ENCODE peak calls at places on chromosome 20, in six cellular contexts. K, H, Z, W, I and M are unnamed samples.

GRCh38 chr20:15045246-15045645 is 707.8 kb upstream of the FLRT3 start:
- DNase-seq in I (no peak), W (no peak), Z (no peak), H (no peak), K (no peak), M (no peak)

GRCh38 chr20:38835792-38836191 is 30.3 kb downstream of the PPP1R16B start:
- DNase-seq in Z (no peak), W (no peak), K (no peak), I (no peak), H (peak; percentile 36), M (no peak)

GRCh38 chr20:3788685-3789155 is 2.2 kb upstream of the CENPB start:
- DNase-seq in K (no peak), H (no peak), Z (no peak), W (no peak), I (no peak), M (no peak)

GRCh38 chr20:1953616-1954015 is 40.2 kb downstream of the PDYN start:
- DNase-seq in W (no peak), H (no peak), Z (no peak), I (no peak), K (no peak), M (no peak)

GRCh38 chr20:63876489-63877036 is 11.5 kb downstream of the TPD52L2 start:
- DNase-seq in H (no peak), I (no peak), K (no peak), Z (no peak), W (no peak), M (no peak)

GRCh38 chr20:40265872-40266533 is 423.0 kb downstream of the MAFB start:
- DNase-seq in I (no peak), W (no peak), H (no peak), Z (no peak), K (no peak), M (no peak)

GRCh38 chr20:37379967-37380828 is 34.3 kb downstream of the SRC start:
- DNase-seq in K (no peak), H (no peak), Z (no peak), I (no peak), W (no peak), M (no peak)

GRCh38 chr20:34956041-34956458 is 382 bp downstream of the MYH7B start:
- DNase-seq in H (no peak), K (no peak), W (no peak), I (no peak), Z (no peak), M (no peak)

GRCh38 chr20:58661298-58662141 is 10.4 kb downstream of the STX16 start:
- DNase-seq in K (no peak), W (no peak), Z (no peak), I (peak; percentile 44), H (peak; percentile 55), M (no peak)

GRCh38 chr20:36624925-36625324 is 19.3 kb downstream of the RAB5IF start:
- DNase-seq in K (no peak), H (no peak), I (no peak), Z (no peak), W (no peak), M (no peak)

GRCh38 chr20:53622247-53623114 is 28.8 kb upstream of the ZNF217 start:
- DNase-seq in H (no peak), K (no peak), I (no peak), Z (no peak), W (no peak), M (no peak)

GRCh38 chr20:41428285-41428684 is 61.7 kb upstream of the EMILIN3 start:
- DNase-seq in Z (peak; percentile 25), K (no peak), W (peak; percentile 28), H (no peak), I (no peak), M (no peak)

GRCh38 chr20:3405696-3406358 is 1.6 kb downstream of the DNAAF9 start:
- DNase-seq in W (no peak), Z (no peak), I (no peak), H (no peak), K (no peak), M (no peak)

GRCh38 chr20:45098096-45098773 is 2.7 kb downstream of the KCNS1 start:
- DNase-seq in W (no peak), Z (no peak), K (no peak), I (peak; percentile 64), H (no peak), M (no peak)

GRCh38 chr20:55586626-55587025 is 418.7 kb downstream of the CBLN4 start:
- DNase-seq in Z (no peak), H (no peak), W (no peak), I (no peak), K (no peak), M (no peak)

GRCh38 chr20:53739799-53740785 is 146.5 kb upstream of the ZNF217 start:
- DNase-seq in K (no peak), H (peak; percentile 41), Z (no peak), I (no peak), W (no peak), M (no peak)

GRCh38 chr20:10171864-10172751 is 46.5 kb upstream of the SNAP25 start:
- DNase-seq in K (peak; percentile 70), I (no peak), Z (peak; percentile 6), H (no peak), W (no peak), M (no peak)